ENCODE peak calls at places on chromosome X, in five cellular contexts. H is NCI-H345, L is iris pigment epithelial cell, D is AG09309, I is GM12892. T is an unnamed sample.

GRCh38 chrX:54812306-54812705 is 4.8 kb downstream of the MAGED2 start:
- DNase-seq in I (no peak), D (no peak), L (no peak), H (no peak), T (no peak)

GRCh38 chrX:71998836-71999509 is 88.3 kb downstream of the NHSL2 start:
- DNase-seq in H (peak; percentile 5), D (no peak), I (peak; percentile 20), L (peak; percentile 16), T (no peak)

GRCh38 chrX:28273751-28274150 is 292.5 kb upstream of the DCAF8L1 start:
- DNase-seq in L (no peak), H (no peak), I (no peak), D (no peak), T (no peak)

GRCh38 chrX:105975382-105975781 is 63.1 kb downstream of the SERPINA7 start:
- DNase-seq in I (no peak), L (peak; percentile 24), D (no peak), H (no peak), T (no peak)

GRCh38 chrX:100447563-100448397 is 37.7 kb upstream of the PCDH19 start:
- DNase-seq in I (peak; percentile 28), H (no peak), D (no peak), L (peak; percentile 12), T (peak; percentile 8)

GRCh38 chrX:43870758-43871419 is 11.4 kb downstream of the MAOB start:
- DNase-seq in H (peak; percentile 48), L (no peak), I (no peak), D (no peak), T (no peak)

GRCh38 chrX:143437439-143437838 is 79.8 kb downstream of the SPANXN3 start:
- DNase-seq in D (no peak), H (peak; percentile 21), I (no peak), L (peak; percentile 1), T (no peak)

GRCh38 chrX:133302775-133303445 is 84.8 kb upstream of the TFDP3 start:
- DNase-seq in I (no peak), D (no peak), H (no peak), L (peak; percentile 12), T (no peak)

GRCh38 chrX:50188859-50189258 is 11.9 kb downstream of the AKAP4 start:
- DNase-seq in L (no peak), D (no peak), I (no peak), H (no peak), T (no peak)

GRCh38 chrX:39012561-39013209 is 211.4 kb downstream of the MID1IP1 start:
- DNase-seq in I (no peak), H (no peak), L (no peak), D (no peak), T (no peak)

GRCh38 chrX:7346021-7346420 is 198.1 kb upstream of the PUDP start:
- DNase-seq in I (no peak), H (no peak), D (peak; percentile 16), L (peak; percentile 12), T (no peak)

GRCh38 chrX:131083510-131084142 is 25.5 kb downstream of the ARHGAP36 start:
- DNase-seq in H (no peak), L (no peak), D (no peak), I (no peak), T (no peak)

GRCh38 chrX:135985123-135985973 is at the start of gene SLC9A6:
- DNase-seq in I (peak; percentile 62), D (no peak), L (peak; percentile 45), H (peak; percentile 79), T (peak; percentile 40)

GRCh38 chrX:100973411-100973810 is 3.9 kb downstream of the ARL13A start:
- DNase-seq in D (no peak), I (no peak), L (peak; percentile 82), H (no peak), T (no peak)

GRCh38 chrX:14032383-14032782 is 2.7 kb upstream of the GEMIN8 start:
- DNase-seq in D (no peak), L (peak; percentile 57), H (peak; percentile 39), I (no peak), T (no peak)

GRCh38 chrX:28847423-28847822 is 260.2 kb downstream of the IL1RAPL1 start:
- DNase-seq in L (peak; percentile 81), H (no peak), I (no peak), D (no peak), T (no peak)

GRCh38 chrX:125287282-125287681 is 32.4 kb upstream of the TEX13C start:
- DNase-seq in H (no peak), I (no peak), L (no peak), D (no peak), T (no peak)

T was measured in GM19239.